ENCODE peak calls at places on chromosomes 3 and 15, in seven cellular contexts. M is fibroblast of mammary gland; Z is GM23338; Q is CD8-positive, alpha-beta T cell; K is RWPE2; D is lower leg skin; P is brain microvascular endothelial cell. V is an unnamed sample.

GRCh38 chr3:13598926-13599886 is 50.3 kb downstream of the FBLN2 start:
- DNase-seq in M (peak), Z (peak), Q (no peak), K (no peak), D (no peak), P (peak), V (no peak)

GRCh38 chr3:168260859-168261258 is 165.1 kb upstream of the GOLIM4 start:
- DNase-seq in M (no peak), Z (no peak), Q (no peak), K (no peak), D (no peak), P (no peak), V (no peak)

GRCh38 chr15:71707230-71708051 is 102.9 kb upstream of the NR2E3 start:
- DNase-seq in M (peak), Z (no peak), Q (no peak), K (no peak), D (no peak), P (no peak), V (no peak)

GRCh38 chr3:173055228-173055933 is 85.7 kb downstream of the SPATA16 start:
- DNase-seq in M (no peak), Z (no peak), Q (no peak), K (no peak), D (no peak), P (no peak), V (no peak)

GRCh38 chr15:45331977-45332376 is 46.4 kb downstream of the GATM start:
- DNase-seq in M (no peak), Z (no peak), Q (no peak), K (no peak), D (no peak), P (no peak), V (no peak)

GRCh38 chr3:37993811-37994638 is 3.4 kb downstream of the VILL start:
- DNase-seq in M (peak), Z (peak), Q (peak), K (peak), D (peak), P (peak), V (peak)

GRCh38 chr3:98977520-98977919 is 76.0 kb upstream of the DCBLD2 start:
- DNase-seq in M (peak), Z (no peak), Q (no peak), K (no peak), D (no peak), P (peak), V (peak)

GRCh38 chr3:48847053-48847585 is 555 bp downstream of the PRKAR2A start:
- DNase-seq in M (peak), Z (peak), Q (peak), K (peak), D (peak), P (peak), V (peak)

GRCh38 chr15:70203981-70204560 is 106.4 kb upstream of the TLE3 start:
- DNase-seq in M (no peak), Z (no peak), Q (no peak), K (no peak), D (no peak), P (no peak), V (no peak)

GRCh38 chr15:57610130-57610529 is 18.4 kb downstream of the MYZAP start:
- DNase-seq in M (peak), Z (no peak), Q (no peak), K (peak), D (peak), P (peak), V (peak)

GRCh38 chr3:126268866-126269265 is 88.3 kb downstream of the KLF15 start:
- DNase-seq in M (no peak), Z (no peak), Q (no peak), K (no peak), D (peak), P (no peak), V (no peak)

GRCh38 chr15:98785796-98786581 is 137.7 kb downstream of the IGF1R start:
- DNase-seq in M (no peak), Z (peak), Q (no peak), K (no peak), D (no peak), P (no peak), V (no peak)

GRCh38 chr3:178129109-178129508 is 407.1 kb upstream of the KCNMB2 start:
- DNase-seq in M (peak), Z (no peak), Q (no peak), K (no peak), D (no peak), P (no peak), V (no peak)

GRCh38 chr3:152026033-152026556 is 152.7 kb downstream of the SUCNR1 start:
- DNase-seq in M (peak), Z (no peak), Q (no peak), K (no peak), D (no peak), P (peak), V (peak)

GRCh38 chr3:42683875-42684593 is 1.3 kb upstream of the KLHL40 start:
- DNase-seq in M (peak), Z (peak), Q (no peak), K (peak), D (peak), P (peak), V (peak)

GRCh38 chr15:89631902-89632264 is 23.4 kb downstream of the KIF7 start:
- DNase-seq in M (no peak), Z (no peak), Q (peak), K (no peak), D (peak), P (no peak), V (no peak)

GRCh38 chr3:57956119-57956832 is 51.9 kb upstream of the FLNB start:
- DNase-seq in M (peak), Z (peak), Q (no peak), K (no peak), D (no peak), P (peak), V (peak)

GRCh38 chr3:21717272-21717671 is 33.7 kb downstream of the ZNF385D start:
- DNase-seq in M (no peak), Z (no peak), Q (no peak), K (no peak), D (no peak), P (peak), V (no peak)

GRCh38 chr3:13621381-13622221 is 72.7 kb downstream of the FBLN2 start:
- DNase-seq in M (no peak), Z (no peak), Q (peak), K (no peak), D (no peak), P (no peak), V (no peak)

GRCh38 chr3:49839193-49839809 is 17.1 kb downstream of the TRAIP start:
- DNase-seq in M (peak), Z (peak), Q (peak), K (no peak), D (peak), P (peak), V (peak)

GRCh38 chr15:48392356-48392755 is 61.1 kb downstream of the DUT start:
- DNase-seq in M (peak), Z (no peak), Q (no peak), K (no peak), D (peak), P (no peak), V (peak)

GRCh38 chr3:78666458-78666800 is 1101.4 kb downstream of the ROBO1 start:
- DNase-seq in M (peak), Z (no peak), Q (no peak), K (no peak), D (no peak), P (peak), V (peak)

GRCh38 chr15:52008698-52009434 is 10.2 kb upstream of the MAPK6 start:
- DNase-seq in M (no peak), Z (no peak), Q (no peak), K (no peak), D (no peak), P (no peak), V (no peak)

GRCh38 chr15:80404057-80404718 is at the start of gene ARNT2:
- DNase-seq in M (no peak), Z (peak), Q (no peak), K (no peak), D (no peak), P (no peak), V (no peak)

GRCh38 chr3:52230889-52231499 is 5.5 kb upstream of the TLR9 start:
- DNase-seq in M (no peak), Z (no peak), Q (no peak), K (peak), D (no peak), P (no peak), V (no peak)

GRCh38 chr3:126887686-126888085 is 95.2 kb upstream of the PLXNA1 start:
- DNase-seq in M (no peak), Z (no peak), Q (no peak), K (no peak), D (no peak), P (no peak), V (no peak)

GRCh38 chr15:91223902-91224301 is 123.8 kb downstream of the SV2B start:
- DNase-seq in M (no peak), Z (no peak), Q (no peak), K (no peak), D (no peak), P (no peak), V (no peak)

GRCh38 chr15:65512807-65513416 is 4.6 kb downstream of the DPP8 start:
- DNase-seq in M (peak), Z (no peak), Q (no peak), K (no peak), D (no peak), P (no peak), V (peak)

GRCh38 chr3:173761161-173761560 is 363.6 kb downstream of the NLGN1 start:
- DNase-seq in M (no peak), Z (no peak), Q (no peak), K (no peak), D (no peak), P (no peak), V (no peak)

GRCh38 chr15:93929375-93930094 is 301.8 kb upstream of the MCTP2 start:
- DNase-seq in M (peak), Z (peak), Q (no peak), K (no peak), D (peak), P (peak), V (peak)

GRCh38 chr3:32733631-32734229 is 48.7 kb downstream of the CNOT10 start:
- DNase-seq in M (peak), Z (peak), Q (no peak), K (no peak), D (no peak), P (peak), V (peak)

GRCh38 chr15:68623301-68623892 is 44.6 kb downstream of the CORO2B start:
- DNase-seq in M (peak), Z (no peak), Q (no peak), K (no peak), D (no peak), P (no peak), V (peak)

GRCh38 chr3:126858401-126858800 is 124.5 kb upstream of the PLXNA1 start:
- DNase-seq in M (no peak), Z (no peak), Q (peak), K (no peak), D (no peak), P (no peak), V (no peak)

GRCh38 chr15:89119489-89120478 is 31.5 kb downstream of the ABHD2 start:
- DNase-seq in M (peak), Z (no peak), Q (no peak), K (peak), D (no peak), P (peak), V (peak)

GRCh38 chr15:62708470-62708869 is 334.1 kb upstream of the TPM1 start:
- DNase-seq in M (no peak), Z (no peak), Q (no peak), K (no peak), D (no peak), P (no peak), V (no peak)

GRCh38 chr15:62672268-62672667 is 370.3 kb upstream of the TPM1 start:
- DNase-seq in M (peak), Z (no peak), Q (no peak), K (no peak), D (no peak), P (peak), V (no peak)

GRCh38 chr3:197800379-197800778 is 9.3 kb downstream of the LRCH3 start:
- DNase-seq in M (no peak), Z (no peak), Q (no peak), K (no peak), D (no peak), P (no peak), V (peak)

GRCh38 chr3:66398228-66399025 is 102.4 kb downstream of the LRIG1 start:
- DNase-seq in M (peak), Z (no peak), Q (no peak), K (peak), D (peak), P (no peak), V (no peak)

GRCh38 chr3:185069583-185070030 is 83.3 kb downstream of the C3orf70 start:
- DNase-seq in M (no peak), Z (peak), Q (no peak), K (no peak), D (no peak), P (no peak), V (no peak)
- TF ChIP-seq CTCF in M (no peak), Z (peak), Q (no peak), K (no peak), D (no peak), P (peak), V (peak)

DNA sequence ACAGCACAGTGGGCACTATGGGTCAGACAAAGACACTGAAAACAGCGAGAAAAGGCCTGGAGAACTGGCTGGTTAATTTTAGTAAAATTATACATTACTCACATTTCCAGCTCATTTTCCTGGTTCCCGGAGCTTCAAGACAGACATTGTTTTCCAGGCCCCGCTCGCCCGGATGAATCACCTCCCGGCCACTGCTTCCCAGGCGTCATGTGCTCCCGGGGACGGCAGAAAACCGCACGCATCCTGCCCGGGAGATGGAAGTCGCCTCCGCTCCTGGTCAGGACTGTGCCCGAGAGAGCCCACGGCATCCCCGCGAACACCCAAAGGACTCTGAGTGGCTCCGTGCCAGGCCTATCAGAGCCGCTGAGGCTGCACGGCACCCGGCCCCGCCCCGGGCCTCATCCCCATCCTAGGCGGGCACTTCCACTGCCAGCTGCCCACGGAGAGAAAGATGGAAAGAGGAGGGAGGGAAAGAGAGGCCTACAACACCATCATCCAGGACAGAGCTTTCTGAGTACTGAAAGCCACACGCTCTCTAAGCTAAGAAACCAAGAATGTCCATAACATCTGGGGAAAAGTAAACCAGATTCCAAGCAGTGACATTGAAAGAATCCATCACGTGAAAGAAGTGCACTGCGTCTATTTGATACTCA is 75.1 kb downstream of the VGLL4 start:
- DNase-seq in M (peak), Z (no peak), Q (no peak), K (peak), D (peak), P (peak), V (peak)
- H3K4me3 ChIP-seq in M (peak), Z (no peak), Q (no peak), K (no peak), D (no peak), P (peak), V (peak)

DNA sequence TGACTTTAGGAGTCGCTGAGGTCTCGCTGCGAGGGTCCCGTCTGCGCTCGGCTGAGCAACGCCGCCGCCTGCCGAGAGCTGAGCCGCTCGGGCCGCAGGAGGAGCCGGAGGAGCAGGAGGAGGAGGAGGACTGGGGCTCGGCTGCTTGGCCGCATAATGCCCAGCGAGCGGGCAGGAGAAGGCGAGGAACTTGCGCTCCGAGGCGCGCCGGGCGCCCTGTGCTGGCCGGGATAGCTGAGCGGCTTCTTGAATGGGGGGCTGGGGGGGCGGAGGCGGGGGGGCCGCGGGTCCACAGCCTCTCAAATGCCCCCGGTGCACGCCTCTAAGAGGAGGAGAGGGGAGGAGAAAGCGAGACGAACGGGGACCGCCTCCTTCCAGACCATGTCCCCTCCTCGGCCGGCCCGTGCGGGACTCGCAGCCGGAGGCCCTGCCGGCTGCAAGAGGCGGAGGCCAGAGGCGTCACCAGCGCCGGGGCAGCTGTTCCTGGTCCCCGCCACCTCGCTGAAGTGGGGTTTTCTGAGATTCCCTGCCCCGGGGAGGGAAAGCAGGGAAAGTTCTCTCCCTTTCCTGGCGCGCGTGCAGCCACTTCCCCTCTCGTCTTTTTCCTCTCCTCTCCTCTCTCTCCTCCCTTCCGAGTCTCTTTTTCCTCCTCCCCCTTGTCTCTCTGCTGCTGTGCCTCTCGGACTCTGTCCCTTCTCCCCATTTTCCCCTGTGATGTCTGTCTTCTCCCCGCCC is at the start of gene ADAMTS9:
- DNase-seq in M (peak), Z (peak), Q (no peak), K (no peak), D (peak), P (peak), V (peak)
- TF ChIP-seq CTCF in M (no peak), Z (peak), Q (no peak), K (no peak), D (no peak), P (no peak), V (peak)

DNA sequence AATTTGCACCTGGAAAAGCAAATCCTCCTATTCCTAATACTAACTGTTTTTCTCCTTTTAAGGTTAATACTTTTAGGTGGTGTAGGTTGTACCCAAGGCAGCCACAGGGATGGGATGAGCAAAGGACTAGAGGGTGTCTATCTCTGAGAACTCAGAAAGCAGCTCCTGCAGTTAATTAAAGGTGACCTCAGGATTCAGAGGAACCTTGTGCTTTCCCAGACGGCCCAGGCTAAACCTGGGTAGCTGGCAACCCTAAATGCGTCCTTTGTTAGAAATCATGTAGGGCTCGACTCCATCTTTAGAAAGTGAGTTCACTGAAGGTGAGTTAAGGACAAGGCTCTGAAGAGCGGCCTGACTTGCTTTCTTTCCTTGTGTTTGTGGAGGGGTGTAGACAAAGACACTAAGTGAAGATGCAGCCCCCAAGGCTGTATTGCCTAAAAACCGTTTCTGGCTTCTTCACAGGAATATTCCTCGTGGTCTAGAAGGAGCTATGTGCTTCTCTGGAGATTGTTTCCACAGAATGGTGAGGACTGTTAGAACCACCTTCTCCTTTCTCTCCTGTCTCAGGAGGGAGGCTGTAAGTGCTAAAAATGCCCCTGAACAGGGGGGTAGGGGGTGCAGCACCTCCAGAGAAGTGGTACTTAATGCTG is 14.9 kb downstream of the FNDC3B start:
- DNase-seq in M (no peak), Z (no peak), Q (no peak), K (no peak), D (no peak), P (no peak), V (no peak)
- H3K4me3 ChIP-seq in M (no peak), Z (no peak), Q (no peak), K (no peak), D (no peak), P (no peak), V (no peak)